ENCODE peak calls at places on chromosomes 3 and 15, in five cellular contexts. B is KG1, P is Panc1, R is kidney tubule cell, X is NCI-H1092. J is an unnamed sample.

GRCh38 chr3:39383913-39384664 is 919 bp downstream of the SLC25A38 start:
- DNase-seq in P (no peak), R (peak), B (no peak), X (no peak), J (peak)

GRCh38 chr3:127961963-127962362 is 46.9 kb downstream of the KBTBD12 start:
- DNase-seq in R (peak), X (no peak), B (no peak), P (no peak), J (no peak)

GRCh38 chr3:177750436-177750835 is 553.2 kb upstream of the TBL1XR1 start:
- DNase-seq in X (no peak), P (no peak), B (no peak), R (no peak), J (no peak)

GRCh38 chr3:124826703-124827102 is 60.5 kb downstream of the ITGB5 start:
- DNase-seq in R (peak), B (no peak), X (no peak), P (peak), J (no peak)

GRCh38 chr3:109731639-109732473 is 394.5 kb upstream of the DPPA4 start:
- DNase-seq in B (no peak), P (peak), X (peak), R (peak), J (no peak)

GRCh38 chr3:48077835-48078234 is 61.6 kb upstream of the MAP4 start:
- DNase-seq in B (no peak), X (no peak), P (no peak), R (peak), J (no peak)

GRCh38 chr15:91271565-91272153 is 171.6 kb downstream of the SV2B start:
- DNase-seq in P (peak), B (peak), R (peak), X (peak), J (no peak)

GRCh38 chr3:114005406-114005987 is 50.8 kb downstream of the CCDC191 start:
- DNase-seq in P (no peak), B (no peak), R (no peak), X (no peak), J (peak)

GRCh38 chr3:150327678-150328667 is 80.1 kb upstream of the TSC22D2 start:
- DNase-seq in B (no peak), X (no peak), R (no peak), P (no peak), J (no peak)

GRCh38 chr15:70795311-70795665 is 31.9 kb upstream of the UACA start:
- DNase-seq in X (no peak), P (peak), R (peak), B (no peak), J (no peak)

GRCh38 chr3:125163739-125164601 is 48.6 kb downstream of the SLC12A8 start:
- DNase-seq in R (no peak), B (no peak), P (peak), X (no peak), J (no peak)

GRCh38 chr15:52340093-52340492 is 44.5 kb upstream of the MYO5C start:
- DNase-seq in R (no peak), X (no peak), P (no peak), B (no peak), J (no peak)

GRCh38 chr15:71044006-71044405 is 71.3 kb upstream of the THSD4 start:
- DNase-seq in R (peak), B (no peak), X (no peak), P (no peak), J (no peak)

GRCh38 chr15:99053380-99054024 is 45.9 kb upstream of the PGPEP1L start:
- DNase-seq in X (no peak), P (no peak), R (peak), B (no peak), J (no peak)

GRCh38 chr15:85649372-85649771 is 145.4 kb downstream of the KLHL25 start:
- DNase-seq in X (no peak), R (peak), B (no peak), P (peak), J (no peak)